ENCODE peak calls at places on chromosomes 5 and 9, in six cellular contexts. I, E, S, M, D and H are unnamed samples.

GRCh38 chr5:133235696-133236426 is 184.0 kb downstream of the HSPA4 start:
- DNase-seq in E (peak), D (peak), M (peak), I (no peak), S (no peak), H (no peak)

GRCh38 chr5:95823738-95824609 is 1.4 kb upstream of the GLRX start:
- DNase-seq in D (peak), S (no peak), M (peak), I (no peak), E (peak), H (peak)

GRCh38 chr9:109448223-109448622 is 49.9 kb downstream of the PTPN3 start:
- DNase-seq in I (no peak), D (peak), M (no peak), E (peak), S (no peak), H (no peak)

GRCh38 chr9:87535817-87536539 is 38.3 kb downstream of the DAPK1 start:
- DNase-seq in D (no peak), E (no peak), I (no peak), M (no peak), S (no peak), H (peak)

GRCh38 chr5:23268136-23268535 is 239.3 kb upstream of the PRDM9 start:
- DNase-seq in E (no peak), I (no peak), D (no peak), M (no peak), S (no peak), H (no peak)

GRCh38 chr5:75951716-75952115 is 131.5 kb upstream of the SV2C start:
- DNase-seq in M (no peak), D (no peak), I (no peak), E (no peak), S (no peak), H (no peak)

GRCh38 chr5:139376364-139376763 is 6.7 kb downstream of the SLC23A1 start:
- DNase-seq in D (no peak), S (no peak), I (no peak), M (no peak), E (no peak), H (no peak)

GRCh38 chr9:88973281-88974045 is 17.8 kb upstream of the S1PR3 start:
- DNase-seq in I (no peak), M (no peak), S (no peak), D (peak), E (no peak), H (no peak)

GRCh38 chr5:39072915-39073758 is 1.1 kb downstream of the RICTOR start:
- DNase-seq in M (peak), D (peak), E (peak), S (peak), I (peak), H (peak)

GRCh38 chr5:123035950-123036390 is 555 bp downstream of the PPIC start:
- DNase-seq in D (peak), E (peak), S (peak), M (peak), I (peak), H (peak)

GRCh38 chr5:86997501-86997900 is 270.2 kb upstream of the RASA1 start:
- DNase-seq in E (no peak), I (no peak), D (peak), M (no peak), S (no peak), H (no peak)

GRCh38 chr9:3931996-3932906 is 367.6 kb downstream of the GLIS3 start:
- DNase-seq in S (no peak), D (peak), E (peak), M (no peak), I (no peak), H (no peak)

GRCh38 chr5:683619-684481 is 9.3 kb downstream of the TPPP start:
- DNase-seq in I (no peak), S (no peak), M (no peak), D (no peak), E (no peak), H (peak)

GRCh38 chr5:1099931-1100651 is 11.8 kb downstream of the SLC12A7 start:
- DNase-seq in D (peak), I (no peak), M (no peak), E (peak), S (no peak), H (no peak)

GRCh38 chr5:126544087-126544740 is 50.8 kb downstream of the ALDH7A1 start:
- DNase-seq in I (no peak), D (peak), M (peak), S (peak), E (peak), H (peak)

GRCh38 chr5:62132279-62132678 is 173.7 kb upstream of the KIF2A start:
- DNase-seq in E (no peak), M (no peak), S (no peak), I (no peak), D (peak), H (no peak)

GRCh38 chr5:131413605-131414559 is 150.0 kb downstream of the CDC42SE2 start:
- DNase-seq in M (no peak), D (no peak), E (no peak), I (no peak), S (no peak), H (no peak)

GRCh38 chr5:168793844-168794837 is 215.0 kb upstream of the PANK3 start:
- DNase-seq in S (no peak), I (no peak), D (peak), E (peak), M (peak), H (no peak)

GRCh38 chr5:132471944-132472343 is 18.6 kb downstream of the IRF1 start:
- DNase-seq in I (no peak), S (no peak), D (peak), E (no peak), M (peak), H (no peak)

GRCh38 chr5:155189476-155189875 is 175.9 kb downstream of the KIF4B start:
- DNase-seq in I (peak), M (no peak), E (no peak), D (no peak), S (no peak), H (peak)

GRCh38 chr5:34687269-34688011 is 31.3 kb downstream of the RAI14 start:
- DNase-seq in E (peak), S (no peak), D (peak), M (peak), I (no peak), H (no peak)
- H2AFZ ChIP-seq in E (no peak), S (no peak), D (no peak), M (no peak), I (no peak), H (no peak)

DNA sequence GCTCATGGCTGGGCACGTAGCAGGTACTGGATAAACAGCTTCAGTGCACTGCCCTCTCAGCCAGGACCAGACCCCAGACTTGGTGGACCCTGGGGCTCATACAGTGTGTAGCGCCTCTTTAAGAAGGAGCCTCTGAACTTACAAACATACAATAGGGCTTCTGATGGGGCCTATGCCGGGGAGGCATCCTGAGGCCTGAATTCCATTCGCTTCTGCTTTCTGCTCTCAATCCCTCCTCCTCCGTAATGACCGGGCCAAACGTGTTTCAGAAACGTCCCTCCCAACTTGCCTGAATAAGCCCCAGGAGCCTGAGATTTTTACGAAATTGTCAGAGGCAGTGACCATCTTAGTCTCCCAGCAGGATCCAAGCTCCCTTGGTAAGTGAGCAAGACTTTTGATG is 128.1 kb upstream of the BOD1 start:
- DNase-seq in E (no peak), I (no peak), S (no peak), M (peak), D (no peak), H (no peak)
- H2BK120ac ChIP-seq in E (no peak), I (no peak), S (peak), M (peak), D (no peak), H (no peak)

GRCh38 chr9:114225534-114226288 is 70.4 kb downstream of the COL27A1 start:
- DNase-seq in D (peak), E (peak), M (no peak), I (no peak), S (no peak), H (no peak)
- H2AFZ ChIP-seq in D (no peak), E (peak), M (no peak), I (peak), S (no peak), H (no peak)

DNA sequence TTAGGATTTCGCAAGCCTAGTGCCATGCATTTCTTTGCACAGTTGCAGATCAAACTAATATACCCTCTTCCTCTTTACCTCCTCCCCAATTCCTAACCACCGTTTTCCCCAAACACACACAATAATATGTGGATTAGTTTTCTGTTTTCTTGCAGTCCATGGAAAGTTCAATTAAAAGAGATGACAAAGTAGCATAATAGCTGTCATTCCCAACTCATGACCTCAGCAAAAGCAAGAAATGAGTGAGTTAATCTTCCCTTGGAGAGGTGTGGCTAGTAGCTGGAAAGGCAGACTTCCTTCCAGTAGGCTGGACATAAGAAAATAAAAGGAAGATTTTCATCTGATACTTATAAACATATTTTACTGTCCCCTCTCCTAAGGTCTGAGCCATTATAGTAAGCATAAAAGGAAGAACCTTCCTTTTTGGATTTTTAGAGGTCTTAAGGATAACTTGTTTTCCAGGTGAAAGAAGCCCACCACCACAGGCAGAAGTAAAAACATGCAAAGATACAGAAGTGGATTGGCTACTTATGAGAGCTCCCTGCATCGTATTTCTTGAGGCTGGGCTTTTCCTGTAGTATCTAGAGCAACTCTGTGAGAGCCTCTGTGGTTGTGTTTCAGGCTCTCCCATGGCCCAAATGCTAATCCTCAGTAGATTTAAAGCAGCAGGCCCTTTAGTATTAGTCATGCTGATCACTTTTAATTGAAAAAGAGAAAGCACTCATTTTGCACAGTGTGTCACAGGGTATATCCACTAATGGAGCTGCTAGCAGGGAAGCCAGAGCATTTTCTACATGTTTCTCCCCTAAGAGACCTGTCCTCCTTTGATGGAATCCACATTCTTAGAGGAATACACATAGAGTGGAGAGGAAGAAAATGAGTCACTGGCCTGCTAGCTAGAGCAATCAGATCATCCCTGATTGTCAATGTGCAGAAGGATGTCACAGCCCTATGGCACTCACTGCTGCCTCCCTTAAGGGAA is 348.8 kb downstream of the TMEM232 start:
- DNase-seq in S (no peak), I (no peak), M (peak), D (peak), E (peak), H (no peak)
- H2BK120ac ChIP-seq in S (no peak), I (no peak), M (no peak), D (peak), E (peak), H (no peak)

GRCh38 chr9:21996438-21996837 is 1.8 kb downstream of the CDKN2B-AS1 start:
- DNase-seq in M (no peak), E (no peak), I (no peak), S (no peak), D (peak), H (peak)
- H2AFZ ChIP-seq in M (no peak), E (no peak), I (no peak), S (no peak), D (no peak), H (no peak)